ENCODE peak calls at places on chromosomes 11 and 22, in six cellular contexts. L, H, N, A, J and K are unnamed samples.

GRCh38 chr11:71248656-71249055 is 3.7 kb downstream of the SHANK2 start:
- DNase-seq in A (no peak), H (no peak), J (no peak), N (no peak), L (no peak), K (no peak)

GRCh38 chr11:46537851-46538295 is 56.0 kb downstream of the AMBRA1 start:
- DNase-seq in N (peak; percentile 36), J (peak; percentile 63), A (no peak), L (peak; percentile 67), H (peak; percentile 75), K (peak; percentile 53)

GRCh38 chr11:86814775-86815174 is 14.4 kb downstream of the PRSS23 start:
- DNase-seq in N (no peak), H (peak; percentile 85), L (no peak), A (no peak), J (peak; percentile 78), K (no peak)

GRCh38 chr22:48663297-48663696 is 1164.4 kb downstream of the BRD1 start:
- DNase-seq in H (no peak), A (no peak), N (no peak), L (no peak), J (no peak), K (no peak)

GRCh38 chr11:8601376-8602133 is 7.5 kb upstream of the STK33 start:
- DNase-seq in N (no peak), H (no peak), J (no peak), A (no peak), L (no peak), K (no peak)

GRCh38 chr11:79600747-79601146 is 159.9 kb upstream of the TENM4 start:
- DNase-seq in N (no peak), A (no peak), L (peak; percentile 25), J (no peak), H (no peak), K (no peak)

GRCh38 chr11:289145-289705 is 299 bp downstream of the PGGHG start:
- DNase-seq in L (no peak), J (no peak), A (peak; percentile 55), N (no peak), H (no peak), K (peak; percentile 32)

GRCh38 chr11:108793138-108793537 is 128.3 kb downstream of the DDX10 start:
- DNase-seq in J (no peak), L (no peak), H (no peak), A (no peak), N (no peak), K (no peak)

GRCh38 chr11:71154406-71154805 is 98.0 kb downstream of the SHANK2 start:
- DNase-seq in H (no peak), L (no peak), N (no peak), A (no peak), J (no peak), K (no peak)

GRCh38 chr11:48170840-48171233 is 45.8 kb upstream of the OR4B1 start:
- DNase-seq in A (no peak), J (peak; percentile 36), H (peak; percentile 26), N (no peak), L (no peak), K (no peak)

GRCh38 chr11:86370922-86371614 is 3.6 kb upstream of the CCDC81 start:
- DNase-seq in J (peak; percentile 56), N (no peak), H (peak; percentile 70), A (no peak), L (no peak), K (no peak)

GRCh38 chr22:46043339-46043738 is 66.4 kb upstream of the WNT7B start:
- DNase-seq in H (no peak), L (no peak), J (no peak), A (peak; percentile 39), N (no peak), K (no peak)

GRCh38 chr11:34251640-34251980 is 106.2 kb downstream of the ABTB2 start:
- DNase-seq in L (no peak), J (no peak), H (peak; percentile 22), N (no peak), A (no peak), K (no peak)

GRCh38 chr11:64774144-64774543 is 4.2 kb downstream of the SF1 start:
- DNase-seq in L (no peak), H (no peak), J (no peak), A (no peak), N (no peak), K (no peak)

GRCh38 chr11:1553808-1554594 is 18.1 kb downstream of the DUSP8 start:
- DNase-seq in H (no peak), L (no peak), J (no peak), A (peak; percentile 87), N (no peak), K (no peak)

GRCh38 chr11:67315325-67315909 is 12.1 kb downstream of the SSH3 start:
- DNase-seq in J (no peak), H (no peak), N (no peak), A (no peak), L (no peak), K (no peak)

GRCh38 chr22:24833881-24834495 is 28.0 kb downstream of the SGSM1 start:
- DNase-seq in J (no peak), H (no peak), A (no peak), L (no peak), N (no peak), K (no peak)

GRCh38 chr11:108733479-108734116 is 68.7 kb downstream of the DDX10 start:
- DNase-seq in J (peak; percentile 44), A (no peak), H (peak; percentile 77), N (no peak), L (no peak), K (no peak)

GRCh38 chr11:126949066-126949945 is 51.3 kb downstream of the KIRREL3 start:
- DNase-seq in H (peak; percentile 83), N (no peak), A (no peak), L (no peak), J (no peak), K (no peak)

GRCh38 chr11:71373791-71374454 is 74.3 kb downstream of the DHCR7 start:
- DNase-seq in H (no peak), J (no peak), L (no peak), N (no peak), A (no peak), K (no peak)

GRCh38 chr22:41603873-41604332 is 14.3 kb upstream of the PMM1 start:
- DNase-seq in H (no peak), J (no peak), L (no peak), N (peak; percentile 49), A (no peak), K (no peak)

GRCh38 chr11:4626207-4627105 is 10.8 kb upstream of the OR51D1 start:
- DNase-seq in H (peak; percentile 73), N (peak; percentile 33), A (no peak), L (peak; percentile 88), J (peak; percentile 51), K (peak; percentile 47)

GRCh38 chr11:20011294-20011951 is 148.9 kb downstream of the DBX1 start:
- DNase-seq in J (no peak), L (no peak), H (no peak), N (no peak), A (no peak), K (no peak)

GRCh38 chr22:26406118-26406517 is 22.9 kb upstream of the ASPHD2 start:
- DNase-seq in L (no peak), N (no peak), J (peak; percentile 19), A (no peak), H (peak; percentile 20), K (no peak)

GRCh38 chr11:105244157-105244820 is 104.7 kb upstream of the CARD18 start:
- DNase-seq in L (no peak), N (no peak), J (peak; percentile 92), A (no peak), H (peak; percentile 94), K (peak; percentile 67)

GRCh38 chr11:12686246-12687060 is 12.2 kb downstream of the TEAD1 start:
- DNase-seq in J (no peak), L (no peak), A (no peak), N (no peak), H (no peak), K (no peak)

GRCh38 chr11:68214173-68215086 is 1.3 kb upstream of the KMT5B start:
- DNase-seq in N (no peak), L (peak; percentile 44), H (no peak), J (no peak), A (peak; percentile 66), K (no peak)

GRCh38 chr11:77299528-77299993 is 1.9 kb downstream of the GDPD4 start:
- DNase-seq in H (peak; percentile 32), A (no peak), L (no peak), N (no peak), J (no peak), K (no peak)

GRCh38 chr22:24053481-24054226 is 42.5 kb downstream of the CABIN1 start:
- DNase-seq in L (no peak), N (no peak), H (peak; percentile 49), A (no peak), J (no peak), K (no peak)

GRCh38 chr11:65899356-65900124 is 648 bp downstream of the FOSL1 start:
- DNase-seq in L (peak; percentile 48), J (peak; percentile 85), H (peak; percentile 90), N (peak; percentile 46), A (peak; percentile 79), K (peak; percentile 84)

GRCh38 chr11:47573321-47573720 is 5.4 kb downstream of the KBTBD4 start:
- DNase-seq in N (no peak), L (no peak), J (no peak), A (no peak), H (no peak), K (no peak)